ENCODE peak calls at places on chromosomes 7 and 10, in nine cellular contexts. One of them, this sample, is unnamed.

GRCh38 chr10:131013281-131013680 is 298.2 kb downstream of the TCERG1L start:
- DNase-seq in heart left ventricle: no peak
- DNase-seq in HCT116: no peak
- DNase-seq in adrenal gland: no peak
- DNase-seq in transverse colon: no peak
- DNase-seq in uterus: no peak
- DNase-seq in Peyer's patch: no peak
- DNase-seq in body of pancreas: no peak
- DNase-seq in stomach: no peak
- DNase-seq in this sample: peak

GRCh38 chr7:120039138-120039537 is 233.8 kb upstream of the KCND2 start:
- DNase-seq in heart left ventricle: no peak
- DNase-seq in HCT116: no peak
- DNase-seq in adrenal gland: no peak
- DNase-seq in transverse colon: no peak
- DNase-seq in uterus: no peak
- DNase-seq in Peyer's patch: no peak
- DNase-seq in body of pancreas: no peak
- DNase-seq in stomach: no peak
- DNase-seq in this sample: no peak

GRCh38 chr7:155594961-155595366 is 48.6 kb upstream of the CNPY1 start:
- DNase-seq in heart left ventricle: no peak
- DNase-seq in HCT116: no peak
- DNase-seq in adrenal gland: no peak
- DNase-seq in transverse colon: no peak
- DNase-seq in uterus: no peak
- DNase-seq in Peyer's patch: no peak
- DNase-seq in body of pancreas: no peak
- DNase-seq in stomach: peak
- DNase-seq in this sample: no peak

GRCh38 chr7:24653316-24654085 is 80.2 kb downstream of the PALS2 start:
- DNase-seq in heart left ventricle: no peak
- DNase-seq in HCT116: no peak
- DNase-seq in adrenal gland: no peak
- DNase-seq in transverse colon: no peak
- DNase-seq in uterus: no peak
- DNase-seq in Peyer's patch: no peak
- DNase-seq in body of pancreas: no peak
- DNase-seq in stomach: no peak
- DNase-seq in this sample: no peak

GRCh38 chr7:77940647-77941046 is 142.1 kb downstream of the PHTF2 start:
- DNase-seq in heart left ventricle: no peak
- DNase-seq in HCT116: peak
- DNase-seq in adrenal gland: peak
- DNase-seq in transverse colon: peak
- DNase-seq in uterus: no peak
- DNase-seq in Peyer's patch: no peak
- DNase-seq in body of pancreas: peak
- DNase-seq in stomach: no peak
- DNase-seq in this sample: no peak

GRCh38 chr10:24259365-24260125 is 50.6 kb downstream of the KIAA1217 start:
- DNase-seq in heart left ventricle: no peak
- DNase-seq in HCT116: no peak
- DNase-seq in adrenal gland: no peak
- DNase-seq in transverse colon: no peak
- DNase-seq in uterus: no peak
- DNase-seq in Peyer's patch: no peak
- DNase-seq in body of pancreas: no peak
- DNase-seq in stomach: no peak
- DNase-seq in this sample: no peak

GRCh38 chr10:86370006-86370585 is 3.5 kb upstream of the GRID1 start:
- DNase-seq in heart left ventricle: no peak
- DNase-seq in HCT116: no peak
- DNase-seq in adrenal gland: peak
- DNase-seq in transverse colon: no peak
- DNase-seq in uterus: no peak
- DNase-seq in Peyer's patch: peak
- DNase-seq in body of pancreas: no peak
- DNase-seq in stomach: no peak
- DNase-seq in this sample: peak

GRCh38 chr10:114631678-114632417 is 26.2 kb downstream of the ABLIM1 start:
- DNase-seq in heart left ventricle: peak
- DNase-seq in HCT116: no peak
- DNase-seq in adrenal gland: peak
- DNase-seq in transverse colon: peak
- DNase-seq in uterus: no peak
- DNase-seq in Peyer's patch: peak
- DNase-seq in body of pancreas: peak
- DNase-seq in stomach: no peak
- DNase-seq in this sample: peak

GRCh38 chr10:12823361-12823760 is 178.2 kb downstream of the CCDC3 start:
- DNase-seq in heart left ventricle: no peak
- DNase-seq in HCT116: no peak
- DNase-seq in adrenal gland: no peak
- DNase-seq in transverse colon: no peak
- DNase-seq in uterus: no peak
- DNase-seq in Peyer's patch: no peak
- DNase-seq in body of pancreas: no peak
- DNase-seq in stomach: no peak
- DNase-seq in this sample: no peak

GRCh38 chr7:117077658-117078057 is 124.4 kb downstream of the ST7 start:
- DNase-seq in heart left ventricle: no peak
- DNase-seq in HCT116: no peak
- DNase-seq in adrenal gland: no peak
- DNase-seq in transverse colon: no peak
- DNase-seq in uterus: no peak
- DNase-seq in Peyer's patch: no peak
- DNase-seq in body of pancreas: no peak
- DNase-seq in stomach: no peak
- DNase-seq in this sample: no peak

GRCh38 chr10:102593074-102593803 is 51.0 kb upstream of the TRIM8 start:
- DNase-seq in heart left ventricle: no peak
- DNase-seq in HCT116: no peak
- DNase-seq in adrenal gland: no peak
- DNase-seq in transverse colon: no peak
- DNase-seq in uterus: no peak
- DNase-seq in Peyer's patch: no peak
- DNase-seq in body of pancreas: no peak
- DNase-seq in stomach: no peak
- DNase-seq in this sample: no peak

DNA sequence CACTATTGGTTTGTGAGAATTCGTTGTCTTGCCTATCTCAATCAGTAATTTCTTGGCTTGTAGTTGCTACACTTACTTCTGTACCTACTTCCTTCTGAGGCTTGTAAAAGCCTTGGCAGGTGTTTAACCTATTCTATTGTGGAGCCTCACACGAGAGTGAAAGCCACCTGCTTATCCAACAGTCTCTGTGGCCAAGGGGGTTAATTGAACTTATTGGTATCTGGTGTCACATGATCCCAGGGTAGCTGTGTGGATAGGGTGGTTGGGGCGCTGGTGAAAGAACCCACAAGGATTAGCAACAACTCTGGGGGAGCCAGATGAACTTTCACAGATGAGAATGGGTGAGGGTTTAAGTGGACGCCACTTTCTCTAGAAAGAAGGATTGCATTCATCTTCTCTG is 13.9 kb upstream of the ATP6V0E2 start:
- DNase-seq in heart left ventricle: no peak
- DNase-seq in HCT116: no peak
- DNase-seq in adrenal gland: no peak
- DNase-seq in transverse colon: no peak
- DNase-seq in uterus: no peak
- DNase-seq in Peyer's patch: no peak
- DNase-seq in body of pancreas: no peak
- DNase-seq in stomach: no peak
- DNase-seq in this sample: no peak
- H3K27ac ChIP-seq in heart left ventricle: no peak
- H3K27ac ChIP-seq in HCT116: no peak
- H3K27ac ChIP-seq in adrenal gland: no peak
- H3K27ac ChIP-seq in transverse colon: no peak
- H3K27ac ChIP-seq in uterus: no peak
- H3K27ac ChIP-seq in Peyer's patch: no peak
- H3K27ac ChIP-seq in body of pancreas: no peak
- H3K27ac ChIP-seq in stomach: no peak
- H3K27ac ChIP-seq in this sample: no peak

GRCh38 chr7:101137651-101138148 is 10.8 kb downstream of the SERPINE1 start:
- DNase-seq in heart left ventricle: no peak
- DNase-seq in HCT116: no peak
- DNase-seq in adrenal gland: no peak
- DNase-seq in transverse colon: no peak
- DNase-seq in uterus: no peak
- DNase-seq in Peyer's patch: peak
- DNase-seq in body of pancreas: no peak
- DNase-seq in stomach: no peak
- DNase-seq in this sample: no peak
- TF ChIP-seq POLR2A in heart left ventricle: no peak
- TF ChIP-seq POLR2A in HCT116: no peak
- TF ChIP-seq POLR2A in adrenal gland: no peak
- TF ChIP-seq POLR2A in transverse colon: no peak
- TF ChIP-seq POLR2A in uterus: no peak
- TF ChIP-seq POLR2A in Peyer's patch: no peak
- TF ChIP-seq POLR2A in body of pancreas: no peak
- TF ChIP-seq POLR2A in stomach: no peak
- TF ChIP-seq POLR2A in this sample: no peak

GRCh38 chr10:116765549-116766162 is 23.3 kb upstream of the HSPA12A start:
- DNase-seq in heart left ventricle: no peak
- DNase-seq in HCT116: peak
- DNase-seq in adrenal gland: peak
- DNase-seq in transverse colon: peak
- DNase-seq in uterus: no peak
- DNase-seq in Peyer's patch: no peak
- DNase-seq in body of pancreas: peak
- DNase-seq in stomach: no peak
- DNase-seq in this sample: peak
- TF ChIP-seq CTCF in heart left ventricle: no peak
- TF ChIP-seq CTCF in HCT116: peak
- TF ChIP-seq CTCF in adrenal gland: peak
- TF ChIP-seq CTCF in transverse colon: peak
- TF ChIP-seq CTCF in uterus: no peak
- TF ChIP-seq CTCF in Peyer's patch: no peak
- TF ChIP-seq CTCF in body of pancreas: no peak
- TF ChIP-seq CTCF in stomach: no peak
- TF ChIP-seq CTCF in this sample: no peak

GRCh38 chr7:11458736-11459483 is 373.1 kb downstream of the THSD7A start:
- DNase-seq in heart left ventricle: no peak
- DNase-seq in HCT116: no peak
- DNase-seq in adrenal gland: no peak
- DNase-seq in transverse colon: no peak
- DNase-seq in uterus: no peak
- DNase-seq in Peyer's patch: no peak
- DNase-seq in body of pancreas: peak
- DNase-seq in stomach: no peak
- DNase-seq in this sample: no peak
- H3K27ac ChIP-seq in heart left ventricle: no peak
- H3K27ac ChIP-seq in HCT116: no peak
- H3K27ac ChIP-seq in adrenal gland: no peak
- H3K27ac ChIP-seq in transverse colon: no peak
- H3K27ac ChIP-seq in uterus: peak
- H3K27ac ChIP-seq in Peyer's patch: peak
- H3K27ac ChIP-seq in body of pancreas: no peak
- H3K27ac ChIP-seq in stomach: peak
- H3K27ac ChIP-seq in this sample: no peak

DNA sequence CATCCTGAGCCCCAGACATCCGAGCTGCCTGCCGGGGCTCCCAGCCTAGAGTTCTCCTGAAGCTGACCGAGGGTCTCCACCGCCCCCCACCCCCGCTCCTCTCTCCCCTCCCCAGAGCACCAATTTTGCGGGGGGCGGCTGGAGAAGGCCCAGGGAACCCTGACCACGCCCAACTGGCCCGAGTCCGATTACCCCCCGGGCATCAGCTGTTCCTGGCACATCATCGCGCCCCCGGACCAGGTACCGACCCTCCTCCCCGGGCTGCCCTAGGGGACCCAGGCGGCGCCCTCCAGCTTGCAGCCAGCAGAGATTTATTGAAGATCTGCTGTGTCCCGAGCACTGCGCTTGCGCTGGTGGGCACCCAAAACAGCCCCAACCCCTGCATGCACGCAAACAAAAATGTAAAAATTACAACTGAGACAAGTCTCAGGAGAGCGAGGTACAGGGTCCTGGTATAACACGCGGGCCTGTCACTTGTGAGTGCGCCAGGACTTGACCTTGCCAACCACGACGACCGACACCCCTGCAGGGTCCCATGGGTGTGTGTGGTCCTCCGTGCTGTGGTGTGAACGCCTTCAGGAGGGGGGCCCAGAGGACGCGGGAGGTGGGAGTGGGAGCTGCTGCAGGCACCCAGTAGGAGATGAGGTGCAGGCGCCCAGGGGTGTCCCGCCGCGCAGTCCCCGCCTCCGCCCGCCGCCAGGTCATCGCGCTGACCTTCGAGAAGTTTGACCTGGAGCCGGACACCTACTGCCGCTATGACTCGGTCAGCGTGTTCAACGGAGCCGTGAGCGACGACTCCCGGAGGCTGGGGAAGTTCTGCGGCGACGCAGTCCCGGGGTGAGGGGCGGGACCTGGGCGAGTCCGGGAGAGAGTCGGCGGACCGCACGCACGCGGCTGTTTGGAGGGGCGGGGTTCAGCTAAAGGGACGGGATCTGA is 3.1 kb downstream of the PCOLCE start:
- DNase-seq in heart left ventricle: peak
- DNase-seq in HCT116: no peak
- DNase-seq in adrenal gland: peak
- DNase-seq in transverse colon: peak
- DNase-seq in uterus: peak
- DNase-seq in Peyer's patch: peak
- DNase-seq in body of pancreas: peak
- DNase-seq in stomach: peak
- DNase-seq in this sample: peak
- TF ChIP-seq POLR2A in heart left ventricle: no peak
- TF ChIP-seq POLR2A in HCT116: peak
- TF ChIP-seq POLR2A in adrenal gland: no peak
- TF ChIP-seq POLR2A in transverse colon: no peak
- TF ChIP-seq POLR2A in uterus: no peak
- TF ChIP-seq POLR2A in Peyer's patch: no peak
- TF ChIP-seq POLR2A in body of pancreas: peak
- TF ChIP-seq POLR2A in stomach: no peak
- TF ChIP-seq POLR2A in this sample: no peak

This sample was measured in spleen.